ENCODE peak calls at places on chromosomes 16 and 17, in six cellular contexts. B, Z, P, K, O and F are unnamed samples. For H3K27me3, the result is how much of the 10 kb centered on the place peaks cover.

GRCh38 chr16:29858149-29858899 is 4.7 kb downstream of the CDIPT start:
- DNase-seq in B (no peak), K (peak), P (no peak), Z (no peak), O (no peak), F (no peak)

GRCh38 chr16:16030449-16030848 is 81.0 kb downstream of the ABCC1 start:
- DNase-seq in P (no peak), K (no peak), O (no peak), Z (no peak), B (no peak), F (no peak)

GRCh38 chr17:4375039-4375748 is 8.7 kb upstream of the UBE2G1 start:
- DNase-seq in K (no peak), B (no peak), Z (no peak), P (no peak), O (no peak), F (no peak)

GRCh38 chr17:56908061-56908542 is 5.7 kb downstream of the TRIM25 start:
- DNase-seq in Z (peak), K (no peak), P (peak), O (peak), B (no peak), F (no peak)

GRCh38 chr17:55168970-55169687 is 95.6 kb upstream of the HLF start:
- DNase-seq in B (no peak), P (no peak), Z (no peak), O (no peak), K (no peak), F (no peak)

GRCh38 chr17:2782030-2782429 is 14.2 kb upstream of the RAP1GAP2 start:
- DNase-seq in B (peak), P (no peak), K (no peak), O (no peak), Z (no peak), F (peak)

GRCh38 chr17:19370493-19370960 is 7.8 kb upstream of the MAPK7 start:
- DNase-seq in K (peak), B (no peak), Z (peak), O (peak), P (no peak), F (peak)

GRCh38 chr16:19520861-19521331 is 1.0 kb downstream of the GDE1 start:
- DNase-seq in Z (no peak), K (no peak), O (no peak), B (no peak), P (no peak), F (peak)

GRCh38 chr17:49752508-49752907 is 11.4 kb downstream of the FAM117A start:
- DNase-seq in B (no peak), P (no peak), K (no peak), O (peak), Z (no peak), F (no peak)

GRCh38 chr17:50173335-50173941 is 7.6 kb downstream of the SGCA start:
- DNase-seq in B (no peak), K (no peak), Z (peak), O (peak), P (no peak), F (peak)

GRCh38 chr16:65728172-65728571 is 606.3 kb upstream of the CDH11 start:
- DNase-seq in O (peak), B (no peak), Z (no peak), P (no peak), K (no peak), F (peak)

GRCh38 chr17:50137050-50137449 is 7.1 kb upstream of the SAMD14 start:
- DNase-seq in K (no peak), B (no peak), P (no peak), Z (no peak), O (no peak), F (no peak)

GRCh38 chr16:50267651-50268050 is 1.3 kb downstream of the ADCY7 start:
- DNase-seq in O (no peak), B (no peak), P (no peak), Z (peak), K (no peak), F (no peak)

GRCh38 chr17:39730095-39730921 is at the start of gene MIEN1:
- DNase-seq in Z (peak), K (peak), B (peak), P (peak), O (peak), F (peak)

GRCh38 chr17:78315355-78316114 is 44.3 kb downstream of the SOCS3 start:
- DNase-seq in O (peak), B (peak), K (peak), P (peak), Z (peak), F (no peak)

GRCh38 chr16:81495321-81496234 is 51.0 kb downstream of the CMIP start:
- DNase-seq in B (no peak), Z (peak), O (no peak), K (no peak), P (no peak), F (no peak)

GRCh38 chr17:49753959-49754391 is 10.0 kb downstream of the FAM117A start:
- DNase-seq in K (peak), P (no peak), O (peak), Z (no peak), B (no peak), F (no peak)

GRCh38 chr17:45029758-45030423 is 21.5 kb downstream of the DCAKD start:
- DNase-seq in Z (no peak), K (no peak), O (no peak), B (no peak), P (no peak), F (no peak)

GRCh38 chr16:12097523-12098428 is 121.2 kb downstream of the SNX29 start:
- DNase-seq in O (peak), P (no peak), Z (no peak), B (peak), K (no peak), F (no peak)

GRCh38 chr17:72270530-72270929 is 149.7 kb downstream of the SOX9 start:
- DNase-seq in P (no peak), K (no peak), O (peak), Z (peak), B (no peak), F (peak)

GRCh38 chr17:7834554-7834890 is 505 bp downstream of the KDM6B start:
- DNase-seq in B (no peak), Z (peak), P (no peak), K (peak), O (peak), F (no peak)

GRCh38 chr16:50154369-50154947 is 1.4 kb downstream of the TENT4B start:
- DNase-seq in O (peak), B (no peak), K (no peak), P (no peak), Z (no peak), F (peak)

GRCh38 chr16:10541396-10541795 is 39.0 kb downstream of the EMP2 start:
- DNase-seq in Z (no peak), O (no peak), B (no peak), P (no peak), K (no peak), F (no peak)

GRCh38 chr16:30533146-30533522 is 1.5 kb downstream of the ZNF747 start:
- DNase-seq in K (peak), P (no peak), B (no peak), O (no peak), Z (no peak), F (no peak)

GRCh38 chr17:77930780-77931768 is 27.4 kb upstream of the TNRC6C start:
- DNase-seq in B (no peak), P (no peak), O (no peak), K (no peak), Z (no peak), F (no peak)

GRCh38 chr17:4436381-4436780 is 2.6 kb downstream of the SPNS3 start:
- DNase-seq in Z (no peak), P (no peak), O (no peak), K (no peak), B (no peak), F (no peak)

GRCh38 chr16:86142801-86143236 is 243.9 kb downstream of the IRF8 start:
- DNase-seq in O (no peak), K (no peak), P (no peak), Z (no peak), B (no peak), F (no peak)

GRCh38 chr17:34423978-34424813 is 61.2 kb upstream of the CCL1 start:
- DNase-seq in K (no peak), O (no peak), Z (no peak), B (no peak), P (no peak), F (no peak)
- H3K27me3 ChIP-seq in K (under half), O (half or more), Z (under half), B (under half), P (under half), F (half or more)

GRCh38 chr16:64047207-64047606 is 1074.7 kb downstream of the CDH11 start:
- DNase-seq in O (no peak), P (no peak), B (no peak), K (no peak), Z (no peak), F (no peak)

GRCh38 chr16:64047878-64048277 is 1074.0 kb downstream of the CDH11 start:
- DNase-seq in B (no peak), K (no peak), P (no peak), Z (no peak), O (no peak), F (no peak)

DNA sequence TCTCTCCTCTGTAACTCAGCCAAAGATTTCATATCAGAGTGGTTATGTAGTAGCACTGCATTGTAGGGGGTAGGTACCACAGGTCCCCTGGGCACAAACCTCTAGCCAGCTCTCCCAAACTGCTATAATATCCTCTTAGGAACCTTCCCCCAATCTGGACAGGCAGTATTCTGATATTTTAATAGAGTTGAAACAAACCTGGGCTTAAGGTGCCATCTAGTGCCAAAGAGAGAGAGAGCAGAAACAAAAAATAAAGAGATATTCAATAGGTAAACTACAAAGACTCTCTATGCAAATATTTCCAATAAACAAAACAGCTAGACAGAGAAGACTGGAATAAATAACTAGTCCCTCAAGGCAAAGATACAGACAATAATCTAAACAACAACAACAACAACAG is 1070.0 kb downstream of the CDH11 start:
- DNase-seq in K (no peak), P (no peak), O (no peak), Z (no peak), B (no peak), F (peak)
- TF ChIP-seq CTCF in K (no peak), P (no peak), O (peak), Z (no peak), B (peak), F (peak)

GRCh38 chr17:42185497-42185860 is 227 bp upstream of the HCRT start:
- DNase-seq in Z (peak), B (no peak), O (no peak), P (no peak), K (no peak), F (no peak)
- H3K27me3 ChIP-seq in Z (under half), B (under half), O (under half), P (under half), K (under half), F (under half)

DNA sequence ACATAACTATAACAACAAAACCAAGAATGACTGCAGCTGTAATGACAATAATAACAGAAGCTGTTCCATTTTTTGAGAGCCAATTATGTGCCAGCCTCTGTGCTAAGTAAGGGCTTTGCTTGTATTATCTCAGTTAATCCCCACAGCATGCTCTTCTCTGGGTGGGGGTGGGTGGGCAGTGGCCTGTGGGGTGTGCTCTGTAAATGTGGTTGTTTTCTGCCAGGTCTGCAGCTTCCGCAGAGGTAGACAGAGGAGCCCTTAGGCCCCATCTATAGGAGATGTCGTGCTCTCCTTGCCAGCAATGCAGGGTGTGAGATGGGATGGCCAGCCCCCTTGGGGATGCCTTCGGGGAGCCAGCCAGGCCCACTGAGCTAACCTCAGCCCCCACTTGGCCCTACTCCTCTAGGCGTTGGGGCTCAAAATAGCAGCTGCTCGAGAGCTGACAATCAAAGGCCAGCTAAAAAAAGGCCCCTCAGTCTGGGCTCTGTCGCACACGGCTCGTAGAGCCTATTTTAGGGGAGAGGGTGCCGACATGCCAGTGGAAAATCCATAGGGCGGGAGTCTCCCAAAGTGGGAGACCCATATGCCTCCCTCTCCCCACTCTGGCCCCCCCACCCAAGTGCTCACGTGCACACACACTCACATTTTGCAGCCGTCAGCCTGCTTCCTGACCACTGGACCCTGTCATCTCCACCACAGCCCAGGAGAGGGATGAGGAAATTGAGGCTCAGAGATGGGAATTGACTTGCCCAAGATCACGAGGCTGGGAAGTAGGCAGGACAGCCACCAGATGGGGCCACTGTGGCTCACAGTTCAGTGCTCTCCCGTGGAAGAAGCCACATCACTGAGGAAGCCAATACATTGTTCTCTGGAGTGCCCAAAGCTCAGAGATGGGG is 15.8 kb downstream of the CDH16 start:
- DNase-seq in Z (peak), O (peak), K (no peak), P (no peak), B (no peak), F (peak)
- TF ChIP-seq CTCF in Z (no peak), O (no peak), K (no peak), P (no peak), B (no peak), F (no peak)

DNA sequence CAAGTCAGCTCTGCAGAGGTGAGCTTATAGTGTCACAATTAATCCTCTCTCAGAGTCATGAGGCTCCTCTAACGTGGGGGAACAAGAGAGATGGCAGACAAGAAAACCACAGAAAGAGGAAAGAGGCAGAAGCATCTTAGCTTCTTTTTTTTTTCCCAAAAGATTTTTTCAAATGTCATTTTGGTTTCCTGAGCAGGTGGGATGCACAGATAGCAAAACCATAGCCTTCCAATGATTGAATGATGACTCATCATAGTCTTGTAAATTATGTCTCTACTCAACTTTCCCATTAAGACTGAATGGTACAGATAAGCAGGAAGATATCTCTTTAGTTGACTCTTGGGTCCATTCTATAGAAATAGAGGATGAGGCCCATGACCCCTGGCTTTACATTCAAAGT is 162.8 kb upstream of the ZFHX3 start:
- DNase-seq in P (no peak), O (no peak), K (no peak), B (no peak), Z (no peak), F (no peak)
- H3K27me3 ChIP-seq in P (under half), O (under half), K (under half), B (under half), Z (under half), F (under half)

GRCh38 chr16:56337858-56338325 is 87.5 kb downstream of the AMFR start:
- DNase-seq in B (no peak), Z (peak), O (no peak), K (no peak), P (no peak), F (no peak)
- TF ChIP-seq CTCF in B (no peak), Z (no peak), O (no peak), K (no peak), P (no peak), F (no peak)

GRCh38 chr16:57413733-57414132 is 9.2 kb downstream of the CCL17 start:
- DNase-seq in Z (no peak), K (no peak), O (no peak), B (no peak), P (no peak), F (no peak)

GRCh38 chr16:57412584-57412983 is 8.0 kb downstream of the CCL17 start:
- DNase-seq in Z (no peak), P (no peak), O (no peak), B (no peak), K (no peak), F (no peak)

GRCh38 chr16:57413301-57413730 is 8.7 kb downstream of the CCL17 start:
- DNase-seq in K (no peak), O (no peak), B (no peak), P (no peak), Z (no peak), F (no peak)

GRCh38 chr16:57409870-57410585 is 5.5 kb downstream of the CCL17 start:
- DNase-seq in O (no peak), Z (no peak), B (no peak), K (no peak), P (no peak), F (no peak)

GRCh38 chr16:57411362-57411976 is 6.9 kb downstream of the CCL17 start:
- DNase-seq in P (no peak), O (no peak), Z (no peak), K (no peak), B (no peak), F (no peak)
- H3K27me3 ChIP-seq in P (under half), O (under half), Z (under half), K (under half), B (under half), F (under half)